ENCODE peak calls at places on chromosomes 16 and 17, in four cellular contexts. A, G, J and O are unnamed samples.

GRCh38 chr17:45114117-45114932 is 18.0 kb downstream of the PLCD3 start:
- DNase-seq in G (no peak), A (no peak), J (no peak), O (no peak)

GRCh38 chr16:11229906-11230305 is 26.1 kb downstream of the SOCS1 start:
- DNase-seq in A (no peak), G (no peak), J (no peak), O (no peak)

GRCh38 chr16:27495191-27495590 is 54.5 kb downstream of the GTF3C1 start:
- DNase-seq in J (peak), G (no peak), A (no peak), O (no peak)

GRCh38 chr17:30267625-30268024 is 24.1 kb downstream of the BLMH start:
- DNase-seq in G (no peak), J (no peak), A (no peak), O (no peak)

GRCh38 chr17:8223356-8224063 is 13.1 kb upstream of the AURKB start:
- DNase-seq in J (peak), G (peak), A (no peak), O (peak)

GRCh38 chr17:64245218-64246145 is 17.6 kb downstream of the TEX2 start:
- DNase-seq in G (no peak), A (no peak), J (no peak), O (no peak)

GRCh38 chr17:82200135-82200534 is 12.5 kb downstream of the CCDC57 start:
- DNase-seq in A (no peak), J (no peak), G (no peak), O (no peak)

GRCh38 chr17:51739245-51739886 is 419.1 kb downstream of the CA10 start:
- DNase-seq in J (no peak), G (no peak), A (no peak), O (no peak)

GRCh38 chr16:63938661-63939060 is 1183.2 kb downstream of the CDH11 start:
- DNase-seq in A (no peak), G (no peak), J (no peak), O (no peak)

GRCh38 chr16:2205104-2205966 is at the start of gene MLST8:
- DNase-seq in J (peak), G (peak), A (peak), O (peak)

GRCh38 chr17:58324409-58325288 is 3.9 kb downstream of the TSPOAP1 start:
- DNase-seq in A (no peak), J (no peak), G (no peak), O (peak)

GRCh38 chr16:53055603-53056527 is 1.1 kb downstream of the CHD9 start:
- DNase-seq in A (no peak), J (no peak), G (no peak), O (no peak)

GRCh38 chr17:5893741-5894140 is 176.4 kb upstream of the WSCD1 start:
- DNase-seq in J (no peak), G (no peak), A (no peak), O (no peak)

GRCh38 chr17:29430275-29430674 is 40.1 kb downstream of the TAOK1 start:
- DNase-seq in J (no peak), G (no peak), A (no peak), O (no peak)

GRCh38 chr17:82097187-82097918 is 683 bp downstream of the FASN start:
- DNase-seq in A (no peak), G (no peak), J (no peak), O (peak)

GRCh38 chr17:2962236-2962635 is 101.2 kb downstream of the OR1D5 start:
- DNase-seq in A (no peak), J (no peak), G (no peak), O (no peak)

GRCh38 chr16:3645108-3645503 is 9.4 kb upstream of the DNASE1 start:
- DNase-seq in J (no peak), G (no peak), A (no peak), O (no peak)

GRCh38 chr17:64546716-64547115 is 39.9 kb downstream of the CEP95 start:
- DNase-seq in J (no peak), G (no peak), A (no peak), O (peak)

GRCh38 chr16:57711331-57711730 is 16.7 kb downstream of the DRC7 start:
- DNase-seq in G (no peak), J (no peak), A (peak), O (no peak)
- TF ChIP-seq CTCF in G (no peak), J (no peak), A (no peak), O (no peak)

GRCh38 chr16:89918453-89919347 is at the start of gene MC1R:
- DNase-seq in A (no peak), J (peak), G (no peak), O (peak)
- TF ChIP-seq CTCF in A (no peak), J (peak), G (peak), O (peak)

DNA sequence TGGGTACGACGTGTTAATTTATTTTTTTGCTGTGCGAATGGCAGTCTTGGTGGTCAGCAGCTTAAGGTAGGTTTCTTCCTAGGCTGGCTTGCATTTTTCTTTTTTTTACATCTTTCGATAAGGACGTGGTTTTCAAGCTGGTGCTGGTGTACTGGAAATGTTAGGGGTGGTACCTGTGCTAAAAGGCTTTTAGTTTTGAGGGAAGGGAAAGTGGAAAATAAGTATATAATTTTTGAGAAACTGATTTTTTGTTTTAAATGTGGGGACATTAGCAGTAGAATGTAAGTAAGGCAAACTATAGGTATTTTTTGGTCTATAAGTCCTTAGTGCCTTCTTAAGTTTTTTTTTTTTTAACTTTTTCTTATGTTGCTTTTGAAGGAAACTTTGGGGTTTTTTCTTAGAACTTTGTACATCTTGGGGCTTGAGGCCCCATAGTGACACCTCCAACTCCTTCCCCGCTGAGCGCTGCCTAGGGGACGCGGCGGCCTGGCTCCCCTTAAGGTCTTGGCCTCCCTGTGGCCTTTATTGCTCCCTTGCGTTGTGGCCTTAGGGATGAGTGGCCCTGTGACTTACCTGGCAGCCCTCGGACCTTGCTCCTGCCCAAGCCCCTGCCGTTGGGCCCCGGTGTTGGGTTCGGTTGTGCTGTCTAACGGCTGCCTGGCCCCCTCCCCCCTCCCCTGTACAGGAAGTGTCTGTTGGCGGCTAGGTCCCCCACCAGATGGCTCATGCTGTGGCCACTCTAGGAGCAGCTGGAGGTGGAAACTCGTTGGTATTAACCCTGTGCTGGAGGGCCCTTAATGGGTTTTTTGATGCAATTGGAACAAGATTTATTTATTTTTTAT is 88.0 kb upstream of the RPRML start:
- DNase-seq in J (peak), G (peak), A (peak), O (peak)
- TF ChIP-seq CTCF in J (no peak), G (peak), A (no peak), O (no peak)

DNA sequence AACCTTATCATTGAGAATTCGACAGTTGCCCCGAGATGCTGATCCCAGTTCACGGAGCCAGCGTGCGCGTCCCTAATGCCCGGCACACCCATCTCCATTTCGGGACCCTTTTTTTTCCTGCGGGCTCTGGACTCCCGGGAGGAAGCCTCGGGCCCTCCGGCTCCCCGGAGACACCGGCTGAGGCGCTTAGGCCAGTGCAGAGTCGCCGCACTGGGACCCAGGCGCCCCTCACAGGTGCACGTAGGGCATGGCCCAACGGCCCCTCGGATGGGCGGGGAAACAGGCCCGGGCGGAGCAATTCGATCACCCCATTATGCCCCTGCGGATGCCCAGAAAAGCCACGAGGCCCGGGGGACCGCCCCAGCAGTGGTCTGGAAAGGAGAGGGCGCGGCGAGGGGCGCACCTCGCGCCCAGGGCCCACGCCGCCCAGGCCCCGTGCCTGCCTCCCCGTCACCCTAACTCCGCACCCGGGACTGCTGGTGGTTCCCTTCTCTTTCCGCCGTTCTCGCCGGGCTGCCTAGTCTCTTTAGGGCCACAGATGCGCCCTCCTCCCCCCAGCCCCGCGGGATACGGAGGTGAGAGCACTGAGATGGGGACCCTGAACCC is 18.5 kb upstream of the ZFHX3 start:
- DNase-seq in J (no peak), G (no peak), A (peak), O (no peak)
- TF ChIP-seq CTCF in J (no peak), G (no peak), A (no peak), O (no peak)